ENCODE peak calls at places on chromosomes 11 and 22, in nine cellular contexts. P, J, H, Q, Y, R, D, S and V are unnamed samples.

GRCh38 chr11:65476632-65477270 is 22.1 kb upstream of the MALAT1 start:
- DNase-seq in P (peak), J (no peak), H (peak), Q (no peak), Y (no peak), R (no peak), D (no peak), S (peak), V (no peak)

GRCh38 chr22:36571991-36572390 is 43.0 kb upstream of the EIF3D start:
- DNase-seq in P (no peak), J (no peak), H (no peak), Q (no peak), Y (no peak), R (no peak), D (no peak), S (peak), V (no peak)

GRCh38 chr22:23183107-23183698 is 2.9 kb downstream of the BCR start:
- DNase-seq in P (peak), J (peak), H (peak), Q (peak), Y (no peak), R (no peak), D (peak), S (peak), V (peak)

GRCh38 chr22:37431811-37432707 is 4.8 kb upstream of the ELFN2 start:
- DNase-seq in P (no peak), J (peak), H (no peak), Q (no peak), Y (no peak), R (no peak), D (peak), S (no peak), V (peak)

GRCh38 chr11:125679397-125679796 is 1.2 kb downstream of the ACRV1 start:
- DNase-seq in P (no peak), J (no peak), H (no peak), Q (no peak), Y (no peak), R (no peak), D (no peak), S (no peak), V (no peak)

GRCh38 chr11:61752117-61752924 is at the start of gene MYRF:
- DNase-seq in P (peak), J (no peak), H (peak), Q (no peak), Y (peak), R (no peak), D (no peak), S (peak), V (no peak)

GRCh38 chr11:15053201-15053685 is 20.1 kb upstream of the CALCB start:
- DNase-seq in P (no peak), J (no peak), H (no peak), Q (no peak), Y (no peak), R (no peak), D (no peak), S (no peak), V (peak)

GRCh38 chr22:44172370-44173108 is 8.2 kb upstream of the PARVG start:
- DNase-seq in P (peak), J (no peak), H (no peak), Q (peak), Y (no peak), R (no peak), D (peak), S (peak), V (no peak)

GRCh38 chr11:77063407-77063806 is 3.4 kb upstream of the CAPN5 start:
- DNase-seq in P (no peak), J (no peak), H (no peak), Q (no peak), Y (no peak), R (no peak), D (no peak), S (no peak), V (no peak)

GRCh38 chr11:116930177-116930576 is 92.8 kb upstream of the APOA1 start:
- DNase-seq in P (peak), J (peak), H (no peak), Q (no peak), Y (no peak), R (no peak), D (peak), S (peak), V (no peak)

GRCh38 chr11:69818243-69819108 is 740 bp downstream of the FGF3 start:
- DNase-seq in P (no peak), J (no peak), H (no peak), Q (no peak), Y (no peak), R (no peak), D (no peak), S (no peak), V (no peak)

GRCh38 chr11:16805942-16806341 is 67.5 kb downstream of the C11orf58 start:
- DNase-seq in P (no peak), J (peak), H (no peak), Q (no peak), Y (no peak), R (no peak), D (no peak), S (no peak), V (peak)

GRCh38 chr22:37213218-37213855 is 1.1 kb upstream of the SSTR3 start:
- DNase-seq in P (no peak), J (no peak), H (no peak), Q (no peak), Y (no peak), R (no peak), D (no peak), S (no peak), V (no peak)

GRCh38 chr11:68471360-68472340 is 11.1 kb downstream of the PPP6R3 start:
- DNase-seq in P (no peak), J (no peak), H (no peak), Q (no peak), Y (peak), R (no peak), D (peak), S (no peak), V (no peak)

GRCh38 chr11:27281740-27282139 is 81.3 kb downstream of the CCDC34 start:
- DNase-seq in P (no peak), J (peak), H (no peak), Q (no peak), Y (no peak), R (no peak), D (peak), S (no peak), V (no peak)

GRCh38 chr11:77636738-77637344 is 753 bp downstream of the CLNS1A start:
- DNase-seq in P (no peak), J (no peak), H (no peak), Q (no peak), Y (no peak), R (no peak), D (no peak), S (no peak), V (no peak)

GRCh38 chr22:33062402-33062801 is 4.2 kb upstream of the SYN3 start:
- DNase-seq in P (no peak), J (no peak), H (no peak), Q (no peak), Y (no peak), R (no peak), D (no peak), S (no peak), V (no peak)

GRCh38 chr22:46490538-46490937 is 46.9 kb downstream of the CELSR1 start:
- DNase-seq in P (no peak), J (no peak), H (no peak), Q (no peak), Y (no peak), R (no peak), D (no peak), S (no peak), V (no peak)

GRCh38 chr11:103326070-103326794 is 217.0 kb downstream of the DYNC2H1 start:
- DNase-seq in P (peak), J (peak), H (no peak), Q (peak), Y (peak), R (peak), D (peak), S (peak), V (peak)

GRCh38 chr11:120780239-120780638 is 243.7 kb upstream of the TBCEL start:
- DNase-seq in P (no peak), J (no peak), H (no peak), Q (no peak), Y (no peak), R (peak), D (no peak), S (no peak), V (no peak)

GRCh38 chr22:41401781-41402648 is 20.3 kb downstream of the TEF start:
- DNase-seq in P (peak), J (peak), H (peak), Q (peak), Y (no peak), R (no peak), D (peak), S (peak), V (peak)

GRCh38 chr22:24894998-24895397 is 51.5 kb downstream of the LHFPL7 start:
- DNase-seq in P (peak), J (peak), H (peak), Q (peak), Y (no peak), R (no peak), D (peak), S (peak), V (peak)

GRCh38 chr11:68868221-68868620 is 26.5 kb upstream of the CPT1A start:
- DNase-seq in P (no peak), J (no peak), H (no peak), Q (no peak), Y (no peak), R (no peak), D (no peak), S (no peak), V (no peak)

GRCh38 chr11:43135966-43136534 is 175.7 kb upstream of the API5 start:
- DNase-seq in P (no peak), J (no peak), H (no peak), Q (no peak), Y (no peak), R (no peak), D (no peak), S (no peak), V (no peak)

DNA sequence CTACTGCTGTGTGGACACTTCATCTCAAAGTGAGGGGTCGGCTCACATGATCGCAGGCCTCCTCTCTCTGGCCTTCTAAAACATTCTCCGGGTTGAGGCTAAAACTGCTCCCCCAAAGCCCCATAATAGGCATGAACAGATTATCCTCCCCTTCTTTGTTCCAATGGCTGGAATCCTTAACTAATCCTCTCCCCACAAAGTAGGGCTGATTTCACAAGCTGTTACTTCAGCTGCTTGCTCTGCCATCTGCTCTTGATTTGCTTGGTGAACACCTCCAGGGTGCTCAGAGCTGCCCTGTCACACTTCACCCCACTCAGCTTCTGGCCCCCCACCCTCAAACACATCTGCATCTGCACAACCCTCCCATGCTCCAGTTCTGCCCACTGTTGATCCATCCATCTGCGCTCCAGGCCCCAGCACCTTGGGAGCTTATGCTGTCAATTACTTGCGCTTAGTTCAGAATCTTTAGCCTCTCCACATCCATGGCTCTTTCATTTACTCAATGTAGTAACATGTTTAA is 173.1 kb upstream of the API5 start:
- DNase-seq in P (no peak), J (no peak), H (no peak), Q (no peak), Y (no peak), R (no peak), D (no peak), S (no peak), V (no peak)
- H3K4me3 ChIP-seq in P (no peak), J (no peak), H (no peak), Q (no peak), Y (no peak), R (no peak), D (no peak), S (no peak), V (no peak)

GRCh38 chr11:56883590-56883989 is 105.1 kb upstream of the OR5AK2 start:
- DNase-seq in P (no peak), J (no peak), H (no peak), Q (no peak), Y (no peak), R (no peak), D (no peak), S (no peak), V (no peak)

GRCh38 chr11:56886465-56886864 is 102.2 kb upstream of the OR5AK2 start:
- DNase-seq in P (no peak), J (no peak), H (no peak), Q (no peak), Y (no peak), R (no peak), D (no peak), S (no peak), V (no peak)

GRCh38 chr11:56885854-56886253 is 102.9 kb upstream of the OR5AK2 start:
- DNase-seq in P (no peak), J (no peak), H (no peak), Q (no peak), Y (no peak), R (no peak), D (no peak), S (no peak), V (no peak)

GRCh38 chr11:56887940-56888339 is 100.8 kb upstream of the OR5AK2 start:
- DNase-seq in P (no peak), J (no peak), H (no peak), Q (no peak), Y (no peak), R (no peak), D (no peak), S (no peak), V (no peak)

GRCh38 chr11:56885182-56885581 is 103.5 kb upstream of the OR5AK2 start:
- DNase-seq in P (peak), J (peak), H (no peak), Q (no peak), Y (no peak), R (no peak), D (no peak), S (peak), V (no peak)
- H3K4me3 ChIP-seq in P (no peak), J (no peak), H (no peak), Q (no peak), Y (no peak), R (no peak), D (no peak), S (no peak), V (no peak)

GRCh38 chr11:96331556-96332168 is 11.3 kb downstream of the MAML2 start:
- DNase-seq in P (no peak), J (no peak), H (no peak), Q (no peak), Y (no peak), R (no peak), D (no peak), S (no peak), V (no peak)
- H3K4me3 ChIP-seq in P (no peak), J (no peak), H (no peak), Q (no peak), Y (no peak), R (no peak), D (no peak), S (no peak), V (no peak)

GRCh38 chr11:73244589-73245240 is 26.6 kb downstream of the P2RY2 start:
- DNase-seq in P (no peak), J (no peak), H (peak), Q (no peak), Y (no peak), R (no peak), D (no peak), S (no peak), V (no peak)
- H3K4me3 ChIP-seq in P (no peak), J (no peak), H (no peak), Q (no peak), Y (no peak), R (no peak), D (no peak), S (no peak), V (no peak)

DNA sequence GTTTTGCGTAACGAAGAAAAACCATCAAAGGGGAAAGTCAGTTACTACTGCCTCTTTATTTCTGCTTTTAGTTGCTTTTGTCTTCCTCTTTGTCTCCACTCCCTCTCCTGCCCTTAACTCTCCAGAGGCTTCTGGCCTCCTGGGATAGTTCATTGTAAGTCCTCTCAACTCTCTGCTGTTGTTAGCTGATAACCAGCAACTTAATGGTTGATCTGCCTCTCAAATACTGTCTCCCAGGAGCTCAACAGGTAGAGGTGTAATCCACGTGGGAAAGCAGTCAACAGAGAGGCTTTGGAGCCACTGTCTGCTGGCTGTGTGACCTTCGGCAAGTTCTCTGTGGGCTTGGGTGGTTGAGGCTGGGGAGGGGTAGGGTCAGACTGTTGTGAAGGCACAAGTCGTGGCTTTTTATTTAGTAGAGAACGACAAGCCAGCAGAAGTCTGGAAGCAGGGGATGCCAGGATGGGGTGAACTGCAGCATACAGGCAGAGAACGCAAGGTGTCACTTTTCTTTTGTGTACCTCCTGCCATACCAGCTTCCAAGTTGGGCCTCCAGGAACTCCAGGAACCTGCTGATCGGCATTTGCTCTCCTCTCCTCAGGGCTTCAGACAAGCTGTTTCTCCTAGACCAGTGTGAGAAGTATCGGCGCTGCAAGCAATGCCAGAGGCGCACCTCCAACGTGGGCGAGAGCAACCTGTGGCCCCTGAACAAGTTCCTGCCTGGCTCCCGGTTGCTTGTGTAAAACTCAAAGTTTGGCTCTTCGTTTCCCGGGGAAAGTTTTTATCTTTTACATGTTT is 47.5 kb downstream of the CCDC81 start:
- DNase-seq in P (no peak), J (no peak), H (no peak), Q (no peak), Y (no peak), R (no peak), D (no peak), S (no peak), V (no peak)
- H3K4me3 ChIP-seq in P (no peak), J (no peak), H (no peak), Q (no peak), Y (no peak), R (no peak), D (no peak), S (no peak), V (no peak)

DNA sequence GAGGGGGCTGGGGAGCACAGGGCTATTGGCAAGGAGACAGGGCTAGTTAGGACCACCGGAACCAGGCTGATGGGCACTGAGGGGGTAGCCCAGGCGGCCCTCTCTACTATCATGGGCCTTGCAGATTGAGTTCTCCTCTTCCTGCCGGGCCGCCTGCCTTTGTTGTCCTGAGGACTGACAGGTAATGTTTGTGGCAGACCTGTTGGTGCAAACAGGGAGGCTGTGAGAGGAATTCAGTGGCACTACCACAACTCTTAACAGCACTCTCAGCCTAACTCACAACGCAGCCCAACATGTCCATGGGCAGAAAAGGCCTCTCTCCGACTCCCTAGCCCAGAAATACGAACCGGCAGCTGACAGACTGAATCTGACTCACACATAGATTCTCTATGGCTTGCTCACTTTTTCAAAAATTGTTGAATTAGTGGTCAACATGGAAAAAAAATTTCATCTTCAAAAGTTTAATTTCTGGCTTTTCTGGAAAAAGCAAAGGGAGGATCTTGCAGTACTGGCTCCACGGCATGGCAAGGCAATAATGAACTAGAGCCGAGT is 11.4 kb downstream of the KCNJ5 start:
- DNase-seq in P (no peak), J (no peak), H (no peak), Q (no peak), Y (no peak), R (no peak), D (peak), S (no peak), V (no peak)
- H3K4me3 ChIP-seq in P (no peak), J (no peak), H (no peak), Q (no peak), Y (no peak), R (no peak), D (no peak), S (no peak), V (no peak)

DNA sequence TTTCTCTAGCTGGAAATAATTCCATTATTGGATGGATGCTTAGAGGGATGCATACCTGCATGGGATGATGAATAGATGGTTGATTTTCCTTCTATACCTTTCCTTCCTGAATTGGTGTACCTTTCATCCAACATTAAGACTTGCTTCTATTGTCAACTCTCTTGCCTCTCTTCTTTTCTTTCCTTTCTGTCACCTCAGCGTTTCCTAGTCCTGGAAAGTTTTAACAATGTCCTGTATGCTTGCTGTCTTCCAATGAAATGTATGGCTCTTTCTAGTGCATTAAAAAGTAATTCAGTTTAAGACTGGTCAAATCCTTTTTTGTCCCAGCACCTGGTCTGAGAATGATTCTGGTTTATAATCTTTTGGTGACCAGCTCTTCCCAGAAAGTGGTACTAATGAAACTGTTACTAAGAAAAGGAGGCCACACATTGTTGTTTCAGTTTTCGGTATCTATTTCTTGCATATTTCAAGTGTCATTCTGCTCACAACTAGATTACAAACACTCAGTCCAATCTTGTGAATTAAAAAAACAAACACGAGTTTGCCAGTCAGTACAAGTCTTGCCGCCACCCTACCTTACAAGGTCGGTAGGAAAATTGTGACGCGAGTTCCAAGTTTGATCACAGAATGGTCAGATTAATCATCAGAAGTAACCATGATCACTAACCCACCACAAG is 8.0 kb downstream of the POU2AF1 start:
- DNase-seq in P (no peak), J (no peak), H (no peak), Q (no peak), Y (no peak), R (no peak), D (no peak), S (peak), V (no peak)
- H3K4me3 ChIP-seq in P (no peak), J (no peak), H (no peak), Q (no peak), Y (no peak), R (no peak), D (no peak), S (no peak), V (no peak)

GRCh38 chr11:114059984-114060401 is 482 bp downstream of the ZBTB16 start:
- DNase-seq in P (peak), J (no peak), H (peak), Q (peak), Y (peak), R (no peak), D (no peak), S (peak), V (no peak)

GRCh38 chr11:114061053-114062049 is 1.8 kb downstream of the ZBTB16 start:
- DNase-seq in P (no peak), J (no peak), H (peak), Q (peak), Y (no peak), R (no peak), D (no peak), S (peak), V (no peak)

GRCh38 chr11:114059278-114059983 is at the start of gene ZBTB16:
- DNase-seq in P (peak), J (no peak), H (peak), Q (peak), Y (peak), R (no peak), D (no peak), S (peak), V (peak)

GRCh38 chr11:114058871-114059277 is 637 bp upstream of the ZBTB16 start:
- DNase-seq in P (peak), J (no peak), H (peak), Q (peak), Y (no peak), R (no peak), D (no peak), S (peak), V (no peak)

GRCh38 chr11:114060402-114061052 is 1.0 kb downstream of the ZBTB16 start:
- DNase-seq in P (no peak), J (no peak), H (peak), Q (no peak), Y (peak), R (no peak), D (no peak), S (peak), V (no peak)
- H3K4me3 ChIP-seq in P (peak), J (peak), H (peak), Q (peak), Y (peak), R (peak), D (peak), S (peak), V (peak)